ENCODE peak calls at places on chromosomes 7 and 10, in ten cellular contexts. One of them, this sample, is unnamed.

GRCh38 chr7:71135663-71136062 is 3.7 kb downstream of the GALNT17 start:
- DNase-seq in WERI-Rb-1: no peak
- DNase-seq in brain microvascular endothelial cell: no peak
- DNase-seq in AG04450: no peak
- DNase-seq in progenitor cell of endocrine pancreas: no peak
- DNase-seq in astrocyte of the spinal cord: no peak
- DNase-seq in CD8-positive, alpha-beta T cell: no peak
- DNase-seq in tibial artery: no peak
- DNase-seq in A549: no peak
- DNase-seq in psoas muscle: no peak
- DNase-seq in this sample: no peak

GRCh38 chr7:154503962-154504550 is 451.9 kb downstream of the DPP6 start:
- DNase-seq in WERI-Rb-1: no peak
- DNase-seq in brain microvascular endothelial cell: peak; percentile 2
- DNase-seq in AG04450: no peak
- DNase-seq in progenitor cell of endocrine pancreas: no peak
- DNase-seq in astrocyte of the spinal cord: peak; percentile 15
- DNase-seq in CD8-positive, alpha-beta T cell: no peak
- DNase-seq in tibial artery: no peak
- DNase-seq in A549: peak; percentile 22
- DNase-seq in psoas muscle: no peak
- DNase-seq in this sample: no peak

GRCh38 chr10:19788075-19788686 is 28.1 kb upstream of the PLXDC2 start:
- DNase-seq in WERI-Rb-1: peak; percentile 8
- DNase-seq in brain microvascular endothelial cell: peak; percentile 65
- DNase-seq in AG04450: peak; percentile 32
- DNase-seq in progenitor cell of endocrine pancreas: no peak
- DNase-seq in astrocyte of the spinal cord: peak; percentile 75
- DNase-seq in CD8-positive, alpha-beta T cell: no peak
- DNase-seq in tibial artery: no peak
- DNase-seq in A549: no peak
- DNase-seq in psoas muscle: no peak
- DNase-seq in this sample: peak; percentile 34

GRCh38 chr7:137590071-137590470 is 246.5 kb upstream of the PTN start:
- DNase-seq in WERI-Rb-1: no peak
- DNase-seq in brain microvascular endothelial cell: no peak
- DNase-seq in AG04450: no peak
- DNase-seq in progenitor cell of endocrine pancreas: no peak
- DNase-seq in astrocyte of the spinal cord: peak; percentile 47
- DNase-seq in CD8-positive, alpha-beta T cell: no peak
- DNase-seq in tibial artery: no peak
- DNase-seq in A549: no peak
- DNase-seq in psoas muscle: no peak
- DNase-seq in this sample: no peak

GRCh38 chr7:21844742-21845141 is 101.0 kb downstream of the CDCA7L start:
- DNase-seq in WERI-Rb-1: no peak
- DNase-seq in brain microvascular endothelial cell: no peak
- DNase-seq in AG04450: no peak
- DNase-seq in progenitor cell of endocrine pancreas: no peak
- DNase-seq in astrocyte of the spinal cord: no peak
- DNase-seq in CD8-positive, alpha-beta T cell: no peak
- DNase-seq in tibial artery: no peak
- DNase-seq in A549: no peak
- DNase-seq in psoas muscle: no peak
- DNase-seq in this sample: no peak

GRCh38 chr7:71506822-71507221 is 374.9 kb downstream of the GALNT17 start:
- DNase-seq in WERI-Rb-1: no peak
- DNase-seq in brain microvascular endothelial cell: no peak
- DNase-seq in AG04450: no peak
- DNase-seq in progenitor cell of endocrine pancreas: no peak
- DNase-seq in astrocyte of the spinal cord: no peak
- DNase-seq in CD8-positive, alpha-beta T cell: no peak
- DNase-seq in tibial artery: no peak
- DNase-seq in A549: no peak
- DNase-seq in psoas muscle: no peak
- DNase-seq in this sample: no peak

GRCh38 chr10:5478694-5479305 is 20.6 kb downstream of the CALML5 start:
- DNase-seq in WERI-Rb-1: no peak
- DNase-seq in brain microvascular endothelial cell: no peak
- DNase-seq in AG04450: no peak
- DNase-seq in progenitor cell of endocrine pancreas: no peak
- DNase-seq in astrocyte of the spinal cord: no peak
- DNase-seq in CD8-positive, alpha-beta T cell: no peak
- DNase-seq in tibial artery: no peak
- DNase-seq in A549: no peak
- DNase-seq in psoas muscle: no peak
- DNase-seq in this sample: no peak

GRCh38 chr10:103395754-103396066 is 565 bp downstream of the ATP5MK start:
- DNase-seq in WERI-Rb-1: no peak
- DNase-seq in brain microvascular endothelial cell: no peak
- DNase-seq in AG04450: no peak
- DNase-seq in progenitor cell of endocrine pancreas: no peak
- DNase-seq in astrocyte of the spinal cord: peak; percentile 19
- DNase-seq in CD8-positive, alpha-beta T cell: no peak
- DNase-seq in tibial artery: no peak
- DNase-seq in A549: no peak
- DNase-seq in psoas muscle: peak; percentile 58
- DNase-seq in this sample: no peak

GRCh38 chr10:20891338-20891714 is 5.8 kb downstream of the NEBL start:
- DNase-seq in WERI-Rb-1: no peak
- DNase-seq in brain microvascular endothelial cell: peak; percentile 89
- DNase-seq in AG04450: no peak
- DNase-seq in progenitor cell of endocrine pancreas: no peak
- DNase-seq in astrocyte of the spinal cord: peak; percentile 56
- DNase-seq in CD8-positive, alpha-beta T cell: no peak
- DNase-seq in tibial artery: no peak
- DNase-seq in A549: no peak
- DNase-seq in psoas muscle: no peak
- DNase-seq in this sample: no peak

GRCh38 chr10:22736134-22736533 is 21.8 kb upstream of the PIP4K2A start:
- DNase-seq in WERI-Rb-1: no peak
- DNase-seq in brain microvascular endothelial cell: peak; percentile 8
- DNase-seq in AG04450: no peak
- DNase-seq in progenitor cell of endocrine pancreas: no peak
- DNase-seq in astrocyte of the spinal cord: no peak
- DNase-seq in CD8-positive, alpha-beta T cell: no peak
- DNase-seq in tibial artery: no peak
- DNase-seq in A549: no peak
- DNase-seq in psoas muscle: no peak
- DNase-seq in this sample: no peak

GRCh38 chr10:43205681-43206390 is 61.0 kb downstream of the RASGEF1A start:
- DNase-seq in WERI-Rb-1: peak; percentile 4
- DNase-seq in brain microvascular endothelial cell: no peak
- DNase-seq in AG04450: no peak
- DNase-seq in progenitor cell of endocrine pancreas: peak; percentile 6
- DNase-seq in astrocyte of the spinal cord: no peak
- DNase-seq in CD8-positive, alpha-beta T cell: no peak
- DNase-seq in tibial artery: peak; percentile 56
- DNase-seq in A549: no peak
- DNase-seq in psoas muscle: peak; percentile 39
- DNase-seq in this sample: no peak

DNA sequence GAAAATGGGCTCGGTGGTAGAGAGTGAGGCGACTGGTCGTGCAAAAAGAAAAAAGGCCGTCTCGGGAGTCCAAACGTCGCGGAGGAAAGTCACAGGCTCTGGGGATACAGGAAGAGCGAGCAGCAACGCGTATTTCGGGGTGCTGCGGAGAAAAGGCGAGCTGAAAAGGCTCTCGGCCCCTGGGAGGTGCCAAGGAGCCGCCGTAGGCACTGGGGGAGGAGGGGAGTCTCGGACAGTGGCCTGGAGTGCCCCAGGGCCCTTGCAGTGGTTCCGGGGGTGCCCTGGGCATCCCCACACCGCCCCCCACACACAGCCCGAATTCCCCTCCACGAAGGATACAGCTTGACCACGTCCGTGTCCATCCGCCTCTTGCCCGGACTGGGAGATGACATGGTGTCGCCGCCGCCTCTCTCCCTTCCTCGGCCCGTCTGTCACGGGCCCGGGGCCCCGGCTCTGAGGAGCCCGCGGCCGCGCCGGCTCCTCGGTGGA is 552 bp downstream of the UBE2H start:
- DNase-seq in WERI-Rb-1: peak; percentile 40
- DNase-seq in brain microvascular endothelial cell: no peak
- DNase-seq in AG04450: no peak
- DNase-seq in progenitor cell of endocrine pancreas: peak; percentile 19
- DNase-seq in astrocyte of the spinal cord: peak; percentile 20
- DNase-seq in CD8-positive, alpha-beta T cell: peak; percentile 11
- DNase-seq in tibial artery: peak; percentile 76
- DNase-seq in A549: no peak
- DNase-seq in psoas muscle: peak; percentile 76
- DNase-seq in this sample: peak; percentile 44
- TF ChIP-seq CTCF in WERI-Rb-1: peak; percentile 20
- TF ChIP-seq CTCF in brain microvascular endothelial cell: no peak
- TF ChIP-seq CTCF in AG04450: no peak
- TF ChIP-seq CTCF in progenitor cell of endocrine pancreas: no peak
- TF ChIP-seq CTCF in astrocyte of the spinal cord: no peak
- TF ChIP-seq CTCF in CD8-positive, alpha-beta T cell: no peak
- TF ChIP-seq CTCF in tibial artery: no peak
- TF ChIP-seq CTCF in A549: no peak
- TF ChIP-seq CTCF in psoas muscle: no peak
- TF ChIP-seq CTCF in this sample: no peak

GRCh38 chr10:89079991-89080390 is 89.4 kb downstream of the FAS start:
- DNase-seq in WERI-Rb-1: no peak
- DNase-seq in brain microvascular endothelial cell: no peak
- DNase-seq in AG04450: no peak
- DNase-seq in progenitor cell of endocrine pancreas: no peak
- DNase-seq in astrocyte of the spinal cord: no peak
- DNase-seq in CD8-positive, alpha-beta T cell: no peak
- DNase-seq in tibial artery: no peak
- DNase-seq in A549: no peak
- DNase-seq in psoas muscle: no peak
- DNase-seq in this sample: no peak
- TF ChIP-seq CTCF in WERI-Rb-1: no peak
- TF ChIP-seq CTCF in brain microvascular endothelial cell: no peak
- TF ChIP-seq CTCF in AG04450: no peak
- TF ChIP-seq CTCF in progenitor cell of endocrine pancreas: no peak
- TF ChIP-seq CTCF in astrocyte of the spinal cord: no peak
- TF ChIP-seq CTCF in CD8-positive, alpha-beta T cell: no peak
- TF ChIP-seq CTCF in tibial artery: no peak
- TF ChIP-seq CTCF in A549: no peak
- TF ChIP-seq CTCF in psoas muscle: no peak
- TF ChIP-seq CTCF in this sample: no peak

GRCh38 chr10:17001961-17002749 is 127.5 kb downstream of the CUBN start:
- DNase-seq in WERI-Rb-1: no peak
- DNase-seq in brain microvascular endothelial cell: peak; percentile 96
- DNase-seq in AG04450: peak; percentile 58
- DNase-seq in progenitor cell of endocrine pancreas: no peak
- DNase-seq in astrocyte of the spinal cord: peak; percentile 99
- DNase-seq in CD8-positive, alpha-beta T cell: no peak
- DNase-seq in tibial artery: peak; percentile 80
- DNase-seq in A549: no peak
- DNase-seq in psoas muscle: peak; percentile 71
- DNase-seq in this sample: no peak
- TF ChIP-seq CTCF in WERI-Rb-1: no peak
- TF ChIP-seq CTCF in brain microvascular endothelial cell: no peak
- TF ChIP-seq CTCF in AG04450: no peak
- TF ChIP-seq CTCF in progenitor cell of endocrine pancreas: no peak
- TF ChIP-seq CTCF in astrocyte of the spinal cord: no peak
- TF ChIP-seq CTCF in CD8-positive, alpha-beta T cell: no peak
- TF ChIP-seq CTCF in tibial artery: no peak
- TF ChIP-seq CTCF in A549: no peak
- TF ChIP-seq CTCF in psoas muscle: no peak
- TF ChIP-seq CTCF in this sample: no peak

GRCh38 chr7:40772096-40772495 is 637.3 kb downstream of the SUGCT start:
- DNase-seq in WERI-Rb-1: no peak
- DNase-seq in brain microvascular endothelial cell: no peak
- DNase-seq in AG04450: no peak
- DNase-seq in progenitor cell of endocrine pancreas: no peak
- DNase-seq in astrocyte of the spinal cord: peak; percentile 53
- DNase-seq in CD8-positive, alpha-beta T cell: no peak
- DNase-seq in tibial artery: no peak
- DNase-seq in A549: no peak
- DNase-seq in psoas muscle: no peak
- DNase-seq in this sample: no peak

GRCh38 chr7:40777913-40778312 is 643.1 kb downstream of the SUGCT start:
- DNase-seq in WERI-Rb-1: no peak
- DNase-seq in brain microvascular endothelial cell: no peak
- DNase-seq in AG04450: no peak
- DNase-seq in progenitor cell of endocrine pancreas: no peak
- DNase-seq in astrocyte of the spinal cord: no peak
- DNase-seq in CD8-positive, alpha-beta T cell: no peak
- DNase-seq in tibial artery: no peak
- DNase-seq in A549: no peak
- DNase-seq in psoas muscle: no peak
- DNase-seq in this sample: no peak

GRCh38 chr7:40780431-40780830 is 645.6 kb downstream of the SUGCT start:
- DNase-seq in WERI-Rb-1: no peak
- DNase-seq in brain microvascular endothelial cell: no peak
- DNase-seq in AG04450: no peak
- DNase-seq in progenitor cell of endocrine pancreas: no peak
- DNase-seq in astrocyte of the spinal cord: no peak
- DNase-seq in CD8-positive, alpha-beta T cell: no peak
- DNase-seq in tibial artery: no peak
- DNase-seq in A549: no peak
- DNase-seq in psoas muscle: no peak
- DNase-seq in this sample: no peak

GRCh38 chr7:40775877-40776276 is 641.1 kb downstream of the SUGCT start:
- DNase-seq in WERI-Rb-1: no peak
- DNase-seq in brain microvascular endothelial cell: no peak
- DNase-seq in AG04450: no peak
- DNase-seq in progenitor cell of endocrine pancreas: no peak
- DNase-seq in astrocyte of the spinal cord: no peak
- DNase-seq in CD8-positive, alpha-beta T cell: no peak
- DNase-seq in tibial artery: no peak
- DNase-seq in A549: no peak
- DNase-seq in psoas muscle: no peak
- DNase-seq in this sample: no peak
- TF ChIP-seq CTCF in WERI-Rb-1: no peak
- TF ChIP-seq CTCF in brain microvascular endothelial cell: no peak
- TF ChIP-seq CTCF in AG04450: no peak
- TF ChIP-seq CTCF in progenitor cell of endocrine pancreas: no peak
- TF ChIP-seq CTCF in astrocyte of the spinal cord: no peak
- TF ChIP-seq CTCF in CD8-positive, alpha-beta T cell: no peak
- TF ChIP-seq CTCF in tibial artery: no peak
- TF ChIP-seq CTCF in A549: no peak
- TF ChIP-seq CTCF in psoas muscle: no peak
- TF ChIP-seq CTCF in this sample: no peak